ENCODE peak calls at places on chromosomes 5 and 9, in nine cellular contexts. B, G, C, O, M, N, S, U and X are unnamed samples.

GRCh38 chr5:96483878-96484277 is 50.8 kb upstream of the PCSK1 start:
- DNase-seq in B (peak), G (no peak), C (no peak), O (peak), M (no peak), N (no peak), S (no peak), U (peak), X (peak)

GRCh38 chr5:158406884-158407790 is 548.2 kb upstream of the CLINT1 start:
- DNase-seq in B (peak), G (no peak), C (no peak), O (no peak), M (no peak), N (no peak), S (no peak), U (peak), X (peak)

GRCh38 chr9:114691046-114691955 is 9.3 kb upstream of the TEX48 start:
- DNase-seq in B (peak), G (no peak), C (peak), O (no peak), M (no peak), N (peak), S (no peak), U (peak), X (peak)

GRCh38 chr9:104286792-104287191 is 192.7 kb downstream of the SMC2 start:
- DNase-seq in B (no peak), G (no peak), C (no peak), O (no peak), M (no peak), N (no peak), S (no peak), U (no peak), X (no peak)

GRCh38 chr9:120936011-120936763 is 9.6 kb upstream of the TRAF1 start:
- DNase-seq in B (peak), G (peak), C (peak), O (peak), M (peak), N (peak), S (peak), U (peak), X (peak)

GRCh38 chr5:14153071-14153864 is 10.1 kb downstream of the TRIO start:
- DNase-seq in B (no peak), G (no peak), C (no peak), O (no peak), M (no peak), N (no peak), S (no peak), U (no peak), X (no peak)

GRCh38 chr5:11525020-11525419 is 379.2 kb downstream of the CTNND2 start:
- DNase-seq in B (peak), G (no peak), C (no peak), O (peak), M (no peak), N (no peak), S (no peak), U (no peak), X (no peak)

GRCh38 chr9:8539681-8540197 is 740.2 kb upstream of the DMAC1 start:
- DNase-seq in B (no peak), G (no peak), C (no peak), O (no peak), M (no peak), N (no peak), S (no peak), U (no peak), X (no peak)

GRCh38 chr5:175603987-175604739 is 53.7 kb upstream of the HRH2 start:
- DNase-seq in B (no peak), G (no peak), C (no peak), O (no peak), M (no peak), N (no peak), S (no peak), U (no peak), X (no peak)

GRCh38 chr9:93183663-93184438 is at the start of gene WNK2:
- DNase-seq in B (peak), G (no peak), C (peak), O (peak), M (peak), N (peak), S (peak), U (no peak), X (no peak)

GRCh38 chr5:127041571-127041970 is 11.2 kb upstream of the MARCHF3 start:
- DNase-seq in B (peak), G (no peak), C (no peak), O (no peak), M (no peak), N (no peak), S (no peak), U (peak), X (no peak)

GRCh38 chr5:84383296-84383815 is 1.3 kb downstream of the EDIL3 start:
- DNase-seq in B (no peak), G (no peak), C (no peak), O (no peak), M (no peak), N (no peak), S (no peak), U (no peak), X (no peak)

GRCh38 chr9:137054932-137055384 is 1.1 kb upstream of the ENTPD2 start:
- DNase-seq in B (no peak), G (no peak), C (no peak), O (no peak), M (no peak), N (no peak), S (peak), U (no peak), X (no peak)

GRCh38 chr9:81032030-81032572 is 657.2 kb downstream of the TLE1 start:
- DNase-seq in B (peak), G (no peak), C (no peak), O (peak), M (no peak), N (no peak), S (no peak), U (no peak), X (peak)

GRCh38 chr5:133519191-133519590 is 93.2 kb downstream of the FSTL4 start:
- DNase-seq in B (no peak), G (no peak), C (no peak), O (no peak), M (no peak), N (no peak), S (no peak), U (no peak), X (no peak)

GRCh38 chr5:137114529-137114928 is 384.6 kb downstream of the SPOCK1 start:
- DNase-seq in B (peak), G (no peak), C (no peak), O (no peak), M (no peak), N (no peak), S (no peak), U (peak), X (peak)

GRCh38 chr5:80941496-80941895 is 18.7 kb upstream of the RASGRF2 start:
- DNase-seq in B (no peak), G (peak), C (no peak), O (no peak), M (no peak), N (no peak), S (no peak), U (no peak), X (no peak)

GRCh38 chr9:93658184-93658925 is 82.0 kb downstream of the PHF2 start:
- DNase-seq in B (no peak), G (no peak), C (peak), O (no peak), M (peak), N (no peak), S (peak), U (no peak), X (no peak)

GRCh38 chr5:23013395-23013994 is 160.4 kb upstream of the CDH12 start:
- DNase-seq in B (no peak), G (no peak), C (no peak), O (peak), M (no peak), N (no peak), S (no peak), U (no peak), X (no peak)

GRCh38 chr9:108543251-108543768 is 312.5 kb downstream of the ACTL7B start:
- DNase-seq in B (peak), G (no peak), C (no peak), O (no peak), M (no peak), N (no peak), S (no peak), U (no peak), X (peak)

GRCh38 chr9:96279927-96280326 is 22.0 kb downstream of the HSD17B3 start:
- DNase-seq in B (no peak), G (no peak), C (no peak), O (no peak), M (no peak), N (no peak), S (no peak), U (no peak), X (no peak)

GRCh38 chr9:129412814-129413536 is 207.9 kb downstream of the C9orf50 start:
- DNase-seq in B (peak), G (no peak), C (peak), O (peak), M (peak), N (no peak), S (peak), U (peak), X (peak)

GRCh38 chr9:134829356-134829937 is 51.2 kb upstream of the FCN2 start:
- DNase-seq in B (no peak), G (no peak), C (no peak), O (no peak), M (no peak), N (no peak), S (no peak), U (no peak), X (no peak)

GRCh38 chr5:131536211-131536826 is 98.7 kb downstream of the RAPGEF6 start:
- DNase-seq in B (peak), G (peak), C (no peak), O (no peak), M (peak), N (no peak), S (no peak), U (peak), X (no peak)

GRCh38 chr5:103041071-103041676 is 78.8 kb downstream of the GIN1 start:
- DNase-seq in B (peak), G (peak), C (no peak), O (peak), M (no peak), N (no peak), S (no peak), U (peak), X (peak)

GRCh38 chr9:137310190-137311052 is 8.3 kb upstream of the NRARP start:
- DNase-seq in B (peak), G (peak), C (no peak), O (no peak), M (peak), N (no peak), S (peak), U (no peak), X (no peak)

GRCh38 chr5:147321569-147321968 is 86.7 kb downstream of the STK32A start:
- DNase-seq in B (no peak), G (peak), C (no peak), O (no peak), M (no peak), N (no peak), S (no peak), U (no peak), X (no peak)

GRCh38 chr9:36961568-36962360 is 72.3 kb downstream of the PAX5 start:
- DNase-seq in B (no peak), G (no peak), C (no peak), O (no peak), M (no peak), N (no peak), S (no peak), U (no peak), X (no peak)

GRCh38 chr9:112033237-112034215 is 136.9 kb downstream of the UGCG start:
- DNase-seq in B (no peak), G (no peak), C (no peak), O (no peak), M (no peak), N (no peak), S (no peak), U (no peak), X (no peak)

GRCh38 chr9:131436865-131437271 is 43.0 kb downstream of the PRRC2B start:
- DNase-seq in B (no peak), G (no peak), C (no peak), O (no peak), M (no peak), N (no peak), S (no peak), U (no peak), X (no peak)